ENCODE peak calls at places on chromosome 11, in six cellular contexts. R is ovary, W is tibial nerve, J is spleen, L is lower leg skin, G is stomach. A is an unnamed sample.

GRCh38 chr11:125272092-125272491 is 107.5 kb downstream of the PKNOX2 start:
- DNase-seq in J (no peak), W (no peak), L (no peak), R (no peak), G (no peak), A (no peak)

GRCh38 chr11:124941703-124942102 is 5.9 kb upstream of the HEPACAM start:
- DNase-seq in G (no peak), L (no peak), W (no peak), J (no peak), R (no peak), A (no peak)

GRCh38 chr11:134801526-134801925 is 389.5 kb upstream of the B3GAT1 start:
- DNase-seq in J (no peak), L (no peak), G (no peak), R (no peak), W (no peak), A (no peak)

GRCh38 chr11:122046846-122047245 is 69.2 kb downstream of the BLID start:
- DNase-seq in R (no peak), G (no peak), L (no peak), J (no peak), W (no peak), A (no peak)

GRCh38 chr11:45233121-45233803 is 52.9 kb downstream of the SYT13 start:
- DNase-seq in G (peak; percentile 76), J (peak; percentile 85), R (peak; percentile 83), W (peak; percentile 75), L (no peak), A (peak; percentile 78)

GRCh38 chr11:85977751-85978160 is 91.1 kb downstream of the PICALM start:
- DNase-seq in G (no peak), J (no peak), W (no peak), R (no peak), L (no peak), A (no peak)

GRCh38 chr11:92826136-92826535 is 143.3 kb upstream of the MTNR1B start:
- DNase-seq in W (no peak), J (no peak), R (no peak), L (no peak), G (no peak), A (no peak)

GRCh38 chr11:108394744-108395284 is 72.5 kb downstream of the C11orf65 start:
- DNase-seq in R (no peak), J (no peak), L (no peak), G (no peak), W (no peak), A (no peak)

GRCh38 chr11:70739811-70740474 is 341.6 kb downstream of the CTTN start:
- DNase-seq in W (no peak), L (no peak), G (no peak), J (no peak), R (no peak), A (no peak)

GRCh38 chr11:105612766-105613165 is 2.9 kb downstream of the GRIA4 start:
- DNase-seq in J (no peak), G (no peak), R (no peak), L (no peak), W (no peak), A (no peak)

GRCh38 chr11:2911088-2912037 is 17.9 kb downstream of the PHLDA2 start:
- DNase-seq in J (no peak), L (no peak), R (no peak), G (no peak), W (no peak), A (no peak)

GRCh38 chr11:47376543-47377371 is 1.6 kb downstream of the SPI1 start:
- DNase-seq in R (no peak), L (no peak), J (peak; percentile 91), W (peak; percentile 40), G (no peak), A (no peak)
- TF ChIP-seq POLR2A in R (no peak), L (no peak), J (no peak), W (no peak), G (no peak), A (no peak)

GRCh38 chr11:9574806-9575530 is 1.5 kb downstream of the WEE1 start:
- DNase-seq in W (peak; percentile 62), R (peak; percentile 79), G (peak; percentile 44), L (no peak), J (no peak), A (peak; percentile 87)
- TF ChIP-seq POLR2A in W (no peak), R (peak; percentile 77), G (no peak), L (no peak), J (no peak), A (peak; percentile 70)

GRCh38 chr11:74179234-74180126 is 8.4 kb downstream of the PPME1 start:
- DNase-seq in R (no peak), W (no peak), G (no peak), L (no peak), J (no peak), A (no peak)
- TF ChIP-seq POLR2A in R (no peak), W (no peak), G (no peak), L (no peak), J (no peak), A (no peak)

DNA sequence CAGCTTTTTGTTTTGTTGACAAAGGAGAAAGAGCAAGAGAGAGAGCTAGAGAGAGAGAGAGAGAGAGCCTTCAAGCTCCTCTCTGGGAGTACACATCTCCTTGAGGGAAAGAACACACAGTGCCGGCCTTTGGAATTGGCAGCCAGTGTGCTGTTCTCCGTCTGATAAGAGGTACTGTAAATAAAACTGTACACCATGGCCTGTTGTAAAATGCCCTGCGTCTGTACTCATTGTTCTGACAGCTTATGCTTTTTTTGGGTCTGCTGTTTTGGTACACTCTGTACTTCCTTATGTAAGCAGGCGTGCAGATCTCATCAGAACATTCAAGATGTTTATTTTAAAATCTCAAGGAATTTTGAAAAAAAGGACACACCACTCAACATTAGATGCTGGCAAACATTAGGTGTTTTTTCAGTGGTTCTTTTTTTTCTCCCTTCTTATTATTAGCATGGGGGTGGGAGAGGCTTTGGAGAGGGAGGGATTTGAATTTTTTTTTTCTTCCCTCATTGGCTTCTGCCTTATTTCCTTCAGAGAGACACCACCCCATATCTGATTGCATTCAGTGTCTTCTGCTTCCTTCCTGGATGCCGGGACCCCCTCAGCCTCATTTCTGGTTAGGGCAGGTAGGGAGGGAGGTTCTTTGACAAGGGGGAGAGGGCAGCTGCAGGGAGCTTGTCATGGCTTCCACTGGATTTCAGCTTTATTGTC is 116.8 kb upstream of the NNMT start:
- DNase-seq in L (peak; percentile 95), J (no peak), R (peak; percentile 92), G (peak; percentile 89), W (peak; percentile 85), A (peak; percentile 96)
- TF ChIP-seq POLR2A in L (no peak), J (no peak), R (peak; percentile 68), G (no peak), W (peak; percentile 57), A (peak; percentile 65)

A was measured in uterus.